ENCODE peak calls at places on chromosomes 7 and 10, in five cellular contexts. L is hepatocyte, J is PC-3, X is fibroblast of lung, H is GM23338. Q is an unnamed sample.

GRCh38 chr10:86313621-86314041 is 53.0 kb downstream of the GRID1 start:
- DNase-seq in L (no peak), J (no peak), X (no peak), H (no peak), Q (no peak)

GRCh38 chr7:135970682-135971365 is 6.3 kb downstream of the MTPN start:
- DNase-seq in L (no peak), J (no peak), X (no peak), H (no peak), Q (no peak)

GRCh38 chr10:36666451-36666850 is 458.9 kb upstream of the ANKRD30A start:
- DNase-seq in L (no peak), J (no peak), X (no peak), H (no peak), Q (no peak)

GRCh38 chr10:17077251-17077904 is 52.2 kb downstream of the CUBN start:
- DNase-seq in L (no peak), J (no peak), X (no peak), H (no peak), Q (no peak)

GRCh38 chr7:67620216-67620933 is 623.7 kb downstream of the TYW1 start:
- DNase-seq in L (no peak), J (no peak), X (no peak), H (no peak), Q (no peak)

GRCh38 chr10:73892314-73893080 is 18.1 kb upstream of the CAMK2G start:
- DNase-seq in L (no peak), J (peak; percentile 99), X (peak; percentile 80), H (no peak), Q (no peak)

GRCh38 chr10:132353456-132354355 is 21.7 kb downstream of the LRRC27 start:
- DNase-seq in L (no peak), J (no peak), X (no peak), H (no peak), Q (no peak)

GRCh38 chr7:123682690-123683089 is 27.0 kb downstream of the LMOD2 start:
- DNase-seq in L (peak; percentile 65), J (peak; percentile 78), X (peak; percentile 68), H (peak; percentile 82), Q (peak; percentile 71)

GRCh38 chr7:117816727-117817126 is 56.5 kb downstream of the CTTNBP2 start:
- DNase-seq in L (no peak), J (peak; percentile 31), X (peak; percentile 37), H (no peak), Q (no peak)

GRCh38 chr7:36044096-36044892 is 108.8 kb upstream of the EEPD1 start:
- DNase-seq in L (no peak), J (peak; percentile 13), X (peak; percentile 30), H (no peak), Q (no peak)

GRCh38 chr7:55387062-55387965 is 22.2 kb downstream of the LANCL2 start:
- DNase-seq in L (no peak), J (peak; percentile 31), X (peak; percentile 19), H (peak; percentile 75), Q (peak; percentile 24)

GRCh38 chr10:104680467-104681401 is 39.6 kb downstream of the SORCS3 start:
- DNase-seq in L (peak; percentile 79), J (no peak), X (peak; percentile 3), H (peak; percentile 70), Q (peak; percentile 22)

GRCh38 chr10:116272497-116273221 is at the start of gene GFRA1:
- DNase-seq in L (peak; percentile 26), J (no peak), X (peak; percentile 36), H (peak; percentile 81), Q (peak; percentile 14)

GRCh38 chr7:30469303-30469702 is 9.3 kb downstream of the NOD1 start:
- DNase-seq in L (peak; percentile 92), J (no peak), X (peak; percentile 100), H (peak; percentile 96), Q (peak; percentile 70)

GRCh38 chr10:88525371-88526079 is 57.6 kb downstream of the RNLS start:
- DNase-seq in L (peak; percentile 60), J (no peak), X (peak; percentile 86), H (no peak), Q (peak; percentile 9)

GRCh38 chr7:152176797-152177196 is 151.3 kb downstream of the GALNT11 start:
- DNase-seq in L (no peak), J (no peak), X (no peak), H (no peak), Q (no peak)

GRCh38 chr7:28573059-28573553 is 160.8 kb downstream of the CREB5 start:
- DNase-seq in L (no peak), J (peak; percentile 88), X (peak; percentile 92), H (no peak), Q (no peak)

GRCh38 chr7:6210973-6211372 is 61.5 kb downstream of the CYTH3 start:
- DNase-seq in L (no peak), J (no peak), X (no peak), H (no peak), Q (no peak)

GRCh38 chr7:6212008-6212407 is 60.4 kb downstream of the CYTH3 start:
- DNase-seq in L (no peak), J (no peak), X (no peak), H (no peak), Q (no peak)

GRCh38 chr7:6205921-6206660 is 66.3 kb downstream of the CYTH3 start:
- DNase-seq in L (no peak), J (no peak), X (peak; percentile 45), H (no peak), Q (no peak)

GRCh38 chr7:6208573-6209328 is 63.7 kb downstream of the CYTH3 start:
- DNase-seq in L (no peak), J (no peak), X (no peak), H (no peak), Q (no peak)

GRCh38 chr7:6209340-6209739 is 63.1 kb downstream of the CYTH3 start:
- DNase-seq in L (no peak), J (no peak), X (no peak), H (no peak), Q (no peak)
- H3K4me3 ChIP-seq in L (no peak overlapping the region), J (no peak overlapping the region), X (no peak overlapping the region), H (no peak overlapping the region), Q (no peak overlapping the region)

DNA sequence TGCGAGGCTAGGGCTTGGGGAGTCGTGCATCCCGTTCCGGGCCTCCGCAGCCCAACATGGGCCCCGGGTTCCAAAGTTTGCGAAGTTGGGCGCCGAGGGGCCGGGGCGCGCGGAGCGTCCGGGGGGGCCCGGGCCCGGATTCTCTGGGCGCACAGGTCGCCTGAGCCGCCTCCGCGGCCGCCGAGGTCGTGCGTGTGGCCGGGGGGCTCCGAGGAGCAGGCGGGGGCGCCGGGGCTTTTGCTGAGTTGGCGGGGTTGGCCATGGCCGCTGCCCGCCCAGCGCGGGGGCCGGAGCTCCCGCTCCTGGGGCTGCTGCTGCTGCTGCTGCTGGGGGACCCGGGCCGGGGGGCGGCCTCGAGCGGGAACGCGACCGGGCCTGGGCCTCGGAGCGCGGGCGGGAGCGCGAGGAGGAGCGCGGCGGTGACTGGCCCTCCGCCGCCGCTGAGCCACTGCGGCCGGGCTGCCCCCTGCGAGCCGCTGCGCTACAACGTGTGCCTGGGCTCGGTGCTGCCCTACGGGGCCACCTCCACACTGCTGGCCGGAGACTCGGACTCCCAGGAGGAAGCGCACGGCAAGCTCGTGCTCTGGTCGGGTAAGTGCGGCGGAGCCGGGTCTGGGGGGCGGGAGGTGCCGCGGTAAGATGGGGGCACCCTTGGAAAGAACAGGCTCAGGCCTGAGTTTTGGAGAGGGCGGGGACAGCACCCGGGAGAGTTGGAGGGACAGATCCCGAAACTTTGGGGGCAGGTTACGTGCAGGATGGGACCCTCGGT is 643 bp downstream of the SMO start:
- DNase-seq in L (peak; percentile 60), J (no peak), X (peak; percentile 47), H (peak; percentile 53), Q (no peak)
- TF ChIP-seq EZH2 in L (no peak), J (no peak), X (peak; percentile 63), H (no peak), Q (no peak)

GRCh38 chr7:92848441-92848840 is 12.1 kb upstream of the CDK6 start:
- DNase-seq in L (no peak), J (no peak), X (no peak), H (no peak), Q (no peak)
- H3K4me3 ChIP-seq in L (no peak overlapping the region), J (no peak overlapping the region), X (no peak overlapping the region), H (no peak overlapping the region), Q (no peak overlapping the region)

GRCh38 chr7:1248459-1249131 is 15.9 kb downstream of the UNCX start:
- DNase-seq in L (no peak), J (no peak), X (no peak), H (peak; percentile 73), Q (no peak)
- TF ChIP-seq EZH2 in L (no peak), J (no peak), X (peak; percentile 99), H (peak; percentile 56), Q (no peak)

GRCh38 chr10:93746844-93747284 is 10.9 kb upstream of the LGI1 start:
- DNase-seq in L (peak; percentile 72), J (peak; percentile 94), X (peak; percentile 98), H (peak; percentile 84), Q (no peak)
- H3K4me3 ChIP-seq in L (no peak overlapping the region), J (no peak overlapping the region), X (no peak overlapping the region), H (no peak overlapping the region), Q (no peak overlapping the region)

GRCh38 chr10:68271104-68271882 is 39.4 kb upstream of the ATOH7 start:
- DNase-seq in L (peak; percentile 39), J (no peak), X (peak; percentile 45), H (peak; percentile 21), Q (peak; percentile 89)
- TF ChIP-seq EZH2 in L (no peak), J (no peak), X (no peak), H (no peak), Q (no peak)

GRCh38 chr10:23693895-23694294 is 255.0 kb downstream of the OTUD1 start:
- DNase-seq in L (peak; percentile 19), J (no peak), X (no peak), H (peak; percentile 49), Q (peak; percentile 48)
- H3K4me3 ChIP-seq in L (no peak overlapping the region), J (no peak overlapping the region), X (no peak overlapping the region), H (peak overlapping the region; percentile 76), Q (peak overlapping the region; percentile 70)

GRCh38 chr7:102320601-102321350 is 34.1 kb downstream of the SH2B2 start:
- DNase-seq in L (no peak), J (no peak), X (no peak), H (no peak), Q (no peak)

GRCh38 chr7:102320181-102320580 is 33.5 kb downstream of the SH2B2 start:
- DNase-seq in L (no peak), J (no peak), X (no peak), H (no peak), Q (no peak)

GRCh38 chr7:102319671-102320070 is 33.0 kb downstream of the SH2B2 start:
- DNase-seq in L (no peak), J (no peak), X (no peak), H (no peak), Q (no peak)

GRCh38 chr7:102322202-102322715 is 34.0 kb downstream of the SPDYE6 start:
- DNase-seq in L (no peak), J (no peak), X (no peak), H (no peak), Q (no peak)

DNA sequence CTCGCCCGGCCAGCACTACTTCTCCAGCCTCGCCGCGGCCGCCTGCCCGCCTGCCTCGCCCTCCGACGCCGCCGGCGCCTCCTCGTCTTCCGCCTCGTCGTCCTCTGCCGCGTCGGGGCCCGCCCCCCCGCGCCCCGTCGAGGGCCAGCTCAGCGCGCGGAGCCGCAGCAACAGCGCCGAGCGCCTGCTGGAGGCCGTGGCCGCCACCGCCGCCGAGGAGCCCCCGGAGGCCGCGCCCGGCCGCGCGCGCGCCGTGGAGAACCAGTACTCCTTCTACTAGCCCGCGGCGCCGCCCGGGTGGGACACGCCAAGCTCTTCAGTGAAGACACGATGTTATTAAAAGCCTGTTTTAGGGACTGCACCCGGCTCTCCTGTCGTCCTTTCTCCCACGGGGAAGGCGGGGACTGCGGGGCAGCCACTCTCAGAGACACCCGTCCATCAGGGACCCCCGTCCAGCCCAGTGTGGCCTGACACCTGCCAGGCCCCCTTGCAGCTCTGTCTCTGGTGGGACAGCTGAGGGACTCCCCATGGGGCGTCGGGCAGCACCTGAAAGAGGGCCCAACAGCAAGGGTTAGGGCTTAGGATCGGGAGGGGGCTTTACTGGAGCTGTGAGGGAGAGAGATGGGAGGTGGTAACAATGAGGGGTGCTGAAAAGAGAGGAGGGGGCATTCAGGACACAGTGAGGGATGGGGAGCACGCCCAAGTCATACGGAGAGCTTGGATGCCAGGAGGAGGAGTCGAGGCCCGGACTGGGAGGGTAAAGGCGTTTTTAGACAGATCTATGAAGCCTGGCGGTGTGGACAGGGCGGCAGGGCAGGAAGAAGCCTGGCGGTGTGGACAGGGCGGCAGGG is 34.7 kb downstream of the SPDYE6 start:
- DNase-seq in L (peak; percentile 67), J (no peak), X (no peak), H (peak; percentile 87), Q (no peak)
- TF ChIP-seq EZH2 in L (no peak), J (no peak), X (no peak), H (no peak), Q (no peak)